ENCODE peak calls at places on chromosomes 12 and 14, in seven cellular contexts. P is psoas muscle, Y is cardiac muscle cell, D is heart left ventricle, E is lung, H is fibroblast of lung, J is ascending aorta. U is an unnamed sample.

GRCh38 chr12:88111074-88111652 is 30.7 kb downstream of the CEP290 start:
- DNase-seq in J (no peak), E (no peak), H (peak; percentile 71), Y (peak; percentile 20), P (no peak), D (no peak), U (no peak)

GRCh38 chr12:128459067-128459466 is 192.1 kb downstream of the TMEM132C start:
- DNase-seq in H (no peak), E (no peak), P (no peak), J (no peak), D (no peak), Y (no peak), U (no peak)

GRCh38 chr14:100067971-100068959 is 3.0 kb downstream of the EVL start:
- DNase-seq in E (peak; percentile 50), Y (no peak), P (no peak), H (no peak), J (peak; percentile 69), D (no peak), U (no peak)

GRCh38 chr14:61681413-61681812 is 13.9 kb upstream of the HIF1A start:
- DNase-seq in Y (no peak), E (no peak), P (no peak), D (no peak), H (no peak), J (no peak), U (no peak)

GRCh38 chr12:111457577-111457976 is 51.9 kb downstream of the SH2B3 start:
- DNase-seq in E (no peak), D (no peak), H (no peak), Y (no peak), J (no peak), P (no peak), U (peak; percentile 38)

GRCh38 chr14:88765130-88765529 is 27.6 kb downstream of the EML5 start:
- DNase-seq in H (peak; percentile 0), J (no peak), P (no peak), E (no peak), D (no peak), Y (no peak), U (no peak)

GRCh38 chr12:53063708-53064612 is 14.1 kb downstream of the TNS2 start:
- DNase-seq in Y (no peak), E (peak; percentile 29), J (peak; percentile 93), P (peak; percentile 80), D (no peak), H (peak; percentile 91), U (peak; percentile 92)

GRCh38 chr12:119115296-119115905 is 63.3 kb upstream of the HSPB8 start:
- DNase-seq in Y (peak; percentile 81), H (peak; percentile 56), D (no peak), E (peak; percentile 38), J (peak; percentile 66), P (no peak), U (no peak)

GRCh38 chr12:53336137-53336785 is at the start of gene SP7:
- DNase-seq in H (no peak), D (no peak), E (no peak), Y (no peak), P (peak; percentile 38), J (no peak), U (no peak)

GRCh38 chr12:111455448-111456320 is 50.0 kb downstream of the SH2B3 start:
- DNase-seq in D (no peak), Y (no peak), P (no peak), E (no peak), H (peak; percentile 32), J (no peak), U (peak; percentile 40)

GRCh38 chr12:52924764-52925716 is 20.2 kb upstream of the KRT8 start:
- DNase-seq in Y (peak; percentile 84), P (no peak), J (no peak), E (no peak), H (peak; percentile 12), D (no peak), U (no peak)

GRCh38 chr12:11777962-11778361 is 128.5 kb downstream of the ETV6 start:
- DNase-seq in H (no peak), J (no peak), P (no peak), Y (no peak), E (no peak), D (no peak), U (no peak)

GRCh38 chr12:11769723-11770514 is 120.4 kb downstream of the ETV6 start:
- DNase-seq in J (no peak), H (no peak), D (no peak), E (no peak), Y (no peak), P (no peak), U (no peak)

GRCh38 chr12:11771356-11771755 is 121.9 kb downstream of the ETV6 start:
- DNase-seq in H (peak; percentile 14), D (no peak), Y (no peak), J (no peak), P (no peak), E (no peak), U (no peak)

GRCh38 chr12:11771895-11772502 is 122.5 kb downstream of the ETV6 start:
- DNase-seq in E (no peak), Y (no peak), H (peak; percentile 14), D (no peak), J (no peak), P (no peak), U (no peak)

DNA sequence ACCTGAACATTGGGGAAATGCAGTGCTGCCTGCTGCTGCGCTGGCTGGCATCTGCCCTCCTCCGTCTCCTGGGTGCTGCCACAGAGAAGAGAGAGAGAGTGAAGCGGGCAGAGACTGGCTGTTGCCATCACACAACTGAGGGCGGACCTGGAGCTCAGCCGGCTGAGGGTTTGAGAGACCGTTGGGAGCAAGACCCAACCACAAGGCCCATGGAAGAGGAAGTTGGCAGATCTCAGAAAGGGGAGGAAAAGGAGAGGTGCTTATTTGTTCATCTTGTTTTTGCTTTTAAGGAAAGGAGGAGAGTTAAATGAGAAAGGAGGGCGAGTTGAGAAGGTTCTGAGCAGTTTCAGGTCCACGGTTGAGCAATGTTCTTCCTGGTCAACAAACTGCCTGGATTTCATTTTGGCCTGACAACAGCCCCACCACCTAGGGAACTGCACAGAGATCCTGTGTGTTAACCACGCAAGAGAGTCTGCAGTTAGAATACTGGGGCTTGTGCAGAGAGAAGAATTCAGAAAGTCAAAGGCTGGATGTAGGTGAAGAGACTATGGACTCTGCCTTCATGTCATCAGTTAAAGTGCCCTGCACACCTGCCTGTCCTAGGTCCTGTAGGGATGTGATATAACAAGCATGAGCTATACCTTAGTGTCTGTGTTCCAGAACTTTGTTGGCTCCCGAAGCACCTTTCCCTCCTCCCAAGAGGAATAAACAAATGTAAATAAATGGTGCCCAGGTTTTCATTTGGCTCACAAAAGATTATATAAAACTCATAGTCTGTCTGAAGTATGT is 124.6 kb downstream of the ETV6 start:
- DNase-seq in H (no peak), P (no peak), J (no peak), E (no peak), D (peak; percentile 67), Y (no peak), U (no peak)
- H3K4me1 ChIP-seq in H (no peaks in the 10 kb centered on the region), P (peaks cover 14% of the 10 kb centered on the region), J (peaks cover 57% of the 10 kb centered on the region), E (peaks cover 19% of the 10 kb centered on the region), D (no peaks in the 10 kb centered on the region), Y (peaks cover 20% of the 10 kb centered on the region), U (peaks cover 92% of the 10 kb centered on the region)

DNA sequence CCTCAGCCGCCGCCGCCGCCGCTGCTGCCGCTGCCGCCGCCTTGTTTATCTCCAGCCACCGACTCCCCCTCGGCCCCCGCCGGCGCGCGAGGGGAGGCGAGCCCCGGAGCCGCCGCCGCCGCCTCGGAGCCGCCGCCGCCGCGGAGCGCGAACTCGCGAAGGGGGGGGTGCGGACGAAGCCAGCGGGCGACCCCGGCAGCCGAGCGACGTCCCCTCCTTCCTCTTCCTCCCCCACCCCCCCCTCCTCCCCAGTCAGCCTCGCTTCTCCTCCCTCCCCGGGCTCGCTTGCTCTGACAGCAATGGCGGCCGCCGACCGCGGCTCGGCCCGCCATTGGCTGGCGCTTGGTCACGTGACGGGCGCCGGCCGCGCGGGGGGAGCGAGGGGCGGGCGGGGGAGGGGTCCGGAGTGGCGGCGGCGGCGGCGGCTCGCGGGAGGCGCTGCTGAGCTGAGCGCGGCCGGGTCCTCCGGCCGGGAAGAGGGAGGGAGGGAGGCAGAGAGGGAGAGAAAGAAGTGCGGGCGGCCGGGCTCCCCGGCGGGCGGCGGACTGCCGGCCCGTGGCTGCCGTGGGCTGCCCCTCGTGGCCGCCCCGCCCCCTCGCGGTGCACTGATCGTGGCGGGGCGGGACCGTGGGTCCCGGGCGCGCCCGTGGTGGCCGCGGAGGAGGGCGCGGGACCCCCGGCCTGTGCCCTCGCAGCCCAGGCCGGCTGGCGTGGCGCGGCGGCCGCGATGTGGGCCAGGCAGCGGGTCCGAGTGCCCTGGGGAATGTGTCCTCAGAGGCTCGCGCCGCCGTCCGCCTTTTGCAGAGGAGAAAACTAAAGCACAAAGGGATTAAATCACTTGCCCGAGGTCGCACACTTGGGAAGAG is at the start of gene MED13L:
- DNase-seq in P (peak; percentile 94), D (peak; percentile 96), J (peak; percentile 93), H (peak; percentile 84), E (peak; percentile 87), Y (peak; percentile 92), U (peak; percentile 94)
- TF ChIP-seq CTCF in P (peak; percentile 50), D (peak; percentile 52), J (peak; percentile 39), H (peak; percentile 2), E (peak; percentile 22), Y (no peak), U (peak; percentile 39)

GRCh38 chr12:116188581-116188980 is 88.9 kb downstream of the MED13L start:
- DNase-seq in P (no peak), Y (no peak), J (no peak), H (no peak), D (no peak), E (no peak), U (no peak)
- H3K4me1 ChIP-seq in P (peaks cover 83% of the 10 kb centered on the region), Y (peaks cover 54% of the 10 kb centered on the region), J (peaks cover 46% of the 10 kb centered on the region), H (peaks cover 10% of the 10 kb centered on the region), D (peaks cover 3% of the 10 kb centered on the region), E (peaks cover 19% of the 10 kb centered on the region), U (peaks cover 71% of the 10 kb centered on the region)

GRCh38 chr12:105377077-105377476 is 46.6 kb downstream of the C12orf75 start:
- DNase-seq in J (no peak), H (no peak), P (no peak), E (no peak), D (no peak), Y (no peak), U (no peak)

GRCh38 chr12:105384220-105384619 is 53.7 kb downstream of the C12orf75 start:
- DNase-seq in D (no peak), H (no peak), P (no peak), E (no peak), J (no peak), Y (no peak), U (no peak)

GRCh38 chr12:105382771-105383632 is 52.5 kb downstream of the C12orf75 start:
- DNase-seq in D (no peak), E (no peak), H (peak; percentile 80), J (no peak), P (no peak), Y (peak; percentile 72), U (no peak)

DNA sequence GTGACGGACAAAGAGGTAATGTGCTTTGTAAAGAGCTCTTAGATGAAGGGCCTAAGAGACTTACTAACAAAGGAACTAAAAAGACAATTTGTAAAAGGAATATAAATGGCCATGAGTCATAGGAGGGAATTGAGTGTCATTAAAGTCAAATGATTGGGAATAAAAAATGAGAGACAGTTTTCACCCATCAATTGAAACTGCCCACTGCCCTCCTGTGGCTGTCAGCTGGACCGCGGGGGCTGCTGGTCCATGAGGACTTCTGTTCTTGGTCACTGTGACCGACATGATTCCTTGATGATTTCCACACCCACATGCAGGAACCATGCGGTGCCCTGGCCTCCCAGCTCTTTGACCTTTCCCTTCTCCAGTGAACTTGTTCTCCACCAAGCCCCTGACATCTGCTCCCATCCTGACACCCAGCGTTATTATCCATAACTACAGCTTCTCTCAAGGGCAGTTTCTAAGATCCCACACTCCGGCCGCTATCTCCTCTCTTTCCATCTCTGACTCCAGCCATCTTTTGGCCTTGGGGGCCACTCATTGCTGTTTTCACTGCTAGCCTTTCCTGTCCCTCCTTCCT is 48.4 kb downstream of the C12orf75 start:
- DNase-seq in P (no peak), Y (peak; percentile 30), D (no peak), H (peak; percentile 14), J (no peak), E (no peak), U (no peak)
- TF ChIP-seq CTCF in P (peak; percentile 28), Y (peak; percentile 26), D (no peak), H (peak; percentile 39), J (peak; percentile 4), E (no peak), U (no peak)